ENCODE peak calls at places on chromosomes 13 and 19, in six cellular contexts. C is fibroblast of pulmonary artery, M is fibroblast of the aortic adventitia, O is psoas muscle, B is GM23338, F is heart left ventricle. L is an unnamed sample.

GRCh38 chr13:38824342-38824741 is 137.5 kb downstream of the FREM2 start:
- DNase-seq in B (peak; percentile 64), F (no peak), O (no peak), C (no peak), M (no peak), L (no peak)

GRCh38 chr19:10021863-10022262 is 8.6 kb downstream of the RDH8 start:
- DNase-seq in B (no peak), C (no peak), O (no peak), F (no peak), M (no peak), L (no peak)

GRCh38 chr13:113653264-113654174 is 4.5 kb downstream of the ATP4B start:
- DNase-seq in F (peak; percentile 8), B (no peak), O (peak; percentile 50), M (no peak), C (no peak), L (no peak)

GRCh38 chr13:79581870-79582315 is 100.9 kb downstream of the NDFIP2 start:
- DNase-seq in M (peak; percentile 56), O (peak; percentile 64), F (peak; percentile 60), C (peak; percentile 51), B (no peak), L (peak; percentile 25)

GRCh38 chr19:49852631-49853126 is 1.7 kb downstream of the PTOV1 start:
- DNase-seq in B (no peak), O (no peak), C (no peak), M (no peak), F (no peak), L (no peak)

GRCh38 chr13:42812311-42812710 is 30.9 kb downstream of the FAM216B start:
- DNase-seq in B (no peak), O (no peak), M (peak; percentile 58), C (no peak), F (no peak), L (no peak)

GRCh38 chr19:44204772-44205171 is 7.6 kb upstream of the ZNF227 start:
- DNase-seq in C (no peak), F (no peak), M (no peak), B (no peak), O (no peak), L (no peak)

GRCh38 chr13:97653741-97654140 is 219.8 kb downstream of the RAP2A start:
- DNase-seq in B (no peak), F (no peak), O (no peak), C (peak; percentile 33), M (peak; percentile 27), L (peak; percentile 42)

DNA sequence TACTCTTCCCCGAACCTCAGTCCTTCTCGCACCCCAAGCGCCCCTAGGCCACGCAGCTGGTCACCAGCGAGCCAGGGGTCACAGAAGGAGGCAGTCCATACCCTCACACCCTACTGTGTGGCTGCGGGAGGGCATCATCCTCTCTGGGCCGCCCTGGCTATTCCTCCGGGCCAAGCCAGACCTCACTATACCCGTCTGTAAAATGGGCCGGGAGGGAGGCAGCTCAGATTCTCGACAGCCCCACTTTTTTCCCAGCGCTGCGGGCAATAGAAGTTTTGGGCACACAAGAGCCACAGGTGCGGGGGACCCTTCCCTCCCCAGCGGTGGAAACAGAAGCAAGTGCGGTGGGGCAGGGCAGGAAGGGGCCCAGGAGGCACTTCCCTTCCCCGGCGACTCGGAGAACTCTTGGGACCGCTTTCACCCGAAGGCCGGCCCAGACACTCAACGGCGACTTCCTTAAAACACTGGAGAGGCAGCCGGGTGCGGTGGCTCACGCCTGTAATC is 5.6 kb upstream of the ARRDC2 start:
- DNase-seq in M (no peak), F (peak; percentile 54), B (no peak), C (no peak), O (peak; percentile 57), L (no peak)
- H3K4me3 ChIP-seq in M (peak overlapping the region; percentile 77), F (peak overlapping the region; percentile 69), B (no peak overlapping the region), C (peak overlapping the region; percentile 70), O (peak overlapping the region; percentile 73), L (no peak overlapping the region)

GRCh38 chr19:3593156-3593555 is 7.9 kb downstream of the GIPC3 start:
- DNase-seq in F (no peak), M (no peak), C (no peak), B (peak; percentile 75), O (no peak), L (no peak)
- TF ChIP-seq CTCF in F (no peak), M (peak; percentile 0), C (no peak), B (peak; percentile 51), O (no peak), L (no peak)

DNA sequence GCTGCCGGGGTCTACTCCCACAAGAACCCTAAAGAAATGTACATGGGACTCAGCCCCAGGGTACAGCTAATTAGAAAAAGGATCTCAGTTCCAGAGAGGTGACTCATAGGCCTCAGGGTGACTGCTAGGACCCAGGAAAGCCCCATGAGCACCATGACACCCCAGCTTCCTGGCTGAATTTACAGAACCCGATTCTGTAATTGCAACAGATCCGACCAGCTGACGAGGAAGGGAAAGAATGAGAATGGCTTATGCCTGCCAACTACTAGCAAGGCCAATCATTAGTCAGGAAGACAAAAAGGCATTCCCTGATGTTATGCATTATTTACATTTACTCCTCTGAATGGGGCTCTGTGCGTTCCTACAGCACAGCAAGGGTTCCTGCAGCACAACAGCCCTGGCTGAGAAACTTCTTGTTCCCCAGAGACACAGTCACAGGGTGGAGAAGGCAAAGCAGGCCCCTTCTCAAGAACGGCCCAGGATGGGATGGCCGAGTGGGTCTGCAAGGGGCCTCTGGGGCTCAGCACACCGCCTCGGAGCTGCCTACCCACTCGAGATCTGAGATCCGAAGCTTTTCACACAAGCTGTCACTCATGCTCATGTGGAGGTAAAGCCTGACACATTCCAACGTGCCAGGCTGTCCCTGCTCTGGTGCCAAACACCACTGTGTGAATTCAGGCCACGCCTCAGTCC is 27.2 kb downstream of the PBX4 start:
- DNase-seq in M (peak; percentile 91), B (peak; percentile 51), F (no peak), O (no peak), C (peak; percentile 90), L (peak; percentile 97)
- H3K4me3 ChIP-seq in M (no peak overlapping the region), B (peak overlapping the region; percentile 18), F (no peak overlapping the region), O (no peak overlapping the region), C (no peak overlapping the region), L (no peak overlapping the region)

GRCh38 chr19:32311371-32311770 is 34.0 kb upstream of the ZNF507 start:
- DNase-seq in M (no peak), O (no peak), F (no peak), C (no peak), B (no peak), L (no peak)
- TF ChIP-seq CTCF in M (no peak), O (no peak), F (no peak), C (no peak), B (no peak), L (no peak)

GRCh38 chr19:19427302-19427701 is 21.8 kb downstream of the GATAD2A start:
- DNase-seq in C (no peak), B (no peak), O (no peak), F (no peak), M (no peak), L (no peak)

GRCh38 chr19:19423322-19423721 is 17.8 kb downstream of the GATAD2A start:
- DNase-seq in F (no peak), C (no peak), O (no peak), M (no peak), B (no peak), L (no peak)

GRCh38 chr19:19426799-19427198 is 21.3 kb downstream of the GATAD2A start:
- DNase-seq in M (no peak), O (no peak), F (no peak), C (no peak), B (no peak), L (no peak)

GRCh38 chr19:19426216-19426615 is 20.7 kb downstream of the GATAD2A start:
- DNase-seq in O (no peak), F (no peak), C (no peak), B (no peak), M (peak; percentile 24), L (no peak)

DNA sequence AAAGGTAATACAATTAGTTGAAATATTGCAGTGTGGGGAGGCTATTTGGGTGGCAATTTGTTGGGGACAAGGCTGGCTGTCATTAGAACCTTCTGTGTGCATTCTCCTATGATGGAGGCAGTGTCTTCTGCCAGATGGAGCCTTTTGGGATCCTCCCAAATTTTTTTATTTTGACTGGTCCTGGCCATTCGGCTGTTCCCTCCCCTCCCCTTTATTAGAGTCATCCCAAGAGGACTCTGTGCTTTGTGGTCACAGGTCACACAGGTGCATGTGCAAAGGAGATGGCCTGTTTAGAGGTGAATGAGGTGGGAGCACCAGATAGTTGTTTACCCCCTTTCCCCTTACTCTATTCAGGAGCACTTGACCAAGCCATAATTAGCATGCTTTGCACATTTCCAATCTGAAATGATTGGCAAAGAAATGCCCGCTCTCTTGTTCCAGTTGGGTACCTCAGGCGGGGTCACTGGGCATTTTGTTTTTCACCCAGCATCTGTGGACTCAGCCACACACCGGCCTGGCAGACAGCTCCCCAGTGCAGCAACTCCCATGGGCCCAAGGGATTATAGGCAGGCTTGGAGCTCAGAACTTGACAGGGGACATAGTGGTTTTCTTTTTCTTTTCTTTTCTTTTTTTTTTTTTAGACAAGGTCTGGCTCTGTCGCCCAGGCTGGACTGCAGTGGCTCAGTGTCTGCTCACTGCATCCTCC is 19.8 kb downstream of the GATAD2A start:
- DNase-seq in M (no peak), O (no peak), F (no peak), B (no peak), C (no peak), L (no peak)
- H3K4me3 ChIP-seq in M (no peak overlapping the region), O (no peak overlapping the region), F (no peak overlapping the region), B (no peak overlapping the region), C (no peak overlapping the region), L (no peak overlapping the region)